ENCODE peak calls at places on chromosomes 7 and 10, in eight cellular contexts. V is prostate gland, I is K562, A is SK-N-SH, D is esophagus muscularis mucosa, Z is suprapubic skin, O is GM23338, Y is HCT116. H is an unnamed sample. For H3K36me3, the result is how much of the 10 kb centered on the place peaks cover.

GRCh38 chr10:86533328-86533727 is 11.7 kb upstream of the WAPL start:
- DNase-seq in A (no peak), Z (peak), D (no peak), O (no peak), Y (no peak), I (no peak), V (no peak), H (no peak)

GRCh38 chr7:108455524-108455832 is 758 bp downstream of the NRCAM start:
- DNase-seq in Y (no peak), D (no peak), O (no peak), I (no peak), V (no peak), A (no peak), Z (no peak), H (no peak)

GRCh38 chr7:50837965-50838364 is 55.3 kb upstream of the GRB10 start:
- DNase-seq in V (no peak), Z (no peak), D (no peak), O (no peak), I (no peak), Y (no peak), A (no peak), H (no peak)

GRCh38 chr7:130933919-130934318 is 199.9 kb upstream of the KLF14 start:
- DNase-seq in A (no peak), I (no peak), O (no peak), V (no peak), D (no peak), Y (no peak), Z (no peak), H (no peak)

GRCh38 chr7:34108150-34108549 is 202.8 kb downstream of the BMPER start:
- DNase-seq in D (peak), Z (no peak), Y (no peak), O (no peak), A (no peak), V (no peak), I (no peak), H (no peak)

GRCh38 chr10:30992671-30993070 is 39.0 kb downstream of the ZNF438 start:
- DNase-seq in Z (no peak), A (no peak), O (no peak), V (no peak), I (no peak), Y (no peak), D (no peak), H (no peak)

GRCh38 chr10:44394696-44395383 is 9.9 kb upstream of the CXCL12 start:
- DNase-seq in Y (no peak), Z (no peak), D (peak), I (no peak), V (no peak), A (no peak), O (no peak), H (no peak)

GRCh38 chr10:129875993-129876727 is 87.9 kb downstream of the EBF3 start:
- DNase-seq in Y (no peak), V (no peak), D (no peak), I (no peak), A (no peak), O (no peak), Z (no peak), H (no peak)

GRCh38 chr7:38034062-38034907 is 113.8 kb downstream of the EPDR1 start:
- DNase-seq in V (no peak), Y (no peak), O (no peak), Z (no peak), A (peak), I (no peak), D (no peak), H (no peak)

DNA sequence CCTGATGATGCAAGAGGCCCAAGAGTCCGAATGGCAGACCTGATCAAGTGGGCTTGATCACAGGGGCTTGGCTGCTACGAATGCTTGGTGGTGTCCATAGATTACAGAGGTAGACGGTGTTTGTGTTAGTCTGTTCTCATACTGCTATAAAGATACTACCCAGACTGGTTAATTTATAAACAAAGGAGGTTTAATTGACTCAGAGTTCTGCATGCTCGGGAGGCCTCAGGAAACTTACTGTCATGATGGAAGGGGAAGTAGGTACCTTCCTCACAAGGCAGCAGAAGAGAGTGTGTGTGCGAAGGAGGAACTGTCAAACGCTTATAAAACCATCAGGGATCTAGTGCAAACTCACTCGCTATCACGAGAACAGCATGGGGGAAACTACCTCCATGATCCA is 268.9 kb upstream of the KLF6 start:
- DNase-seq in I (no peak), D (no peak), O (no peak), A (no peak), Y (no peak), V (no peak), Z (no peak), H (no peak)
- H3K27ac ChIP-seq in I (no peak), D (no peak), O (no peak), A (no peak), Y (no peak), V (no peak), Z (no peak), H (no peak)

GRCh38 chr10:125007436-125007835 is 65.5 kb downstream of the ZRANB1 start:
- DNase-seq in I (no peak), Y (no peak), V (no peak), Z (no peak), D (no peak), O (no peak), A (no peak), H (no peak)

GRCh38 chr10:125011171-125011925 is 69.4 kb downstream of the ZRANB1 start:
- DNase-seq in A (no peak), Z (no peak), V (no peak), I (no peak), Y (no peak), O (no peak), D (no peak), H (no peak)

GRCh38 chr10:125008689-125009579 is 67.0 kb downstream of the ZRANB1 start:
- DNase-seq in I (no peak), O (peak), A (no peak), Z (peak), V (no peak), Y (no peak), D (no peak), H (peak)

GRCh38 chr10:125010362-125010761 is 68.4 kb downstream of the ZRANB1 start:
- DNase-seq in D (no peak), O (no peak), V (no peak), A (peak), Z (no peak), I (no peak), Y (no peak), H (no peak)

DNA sequence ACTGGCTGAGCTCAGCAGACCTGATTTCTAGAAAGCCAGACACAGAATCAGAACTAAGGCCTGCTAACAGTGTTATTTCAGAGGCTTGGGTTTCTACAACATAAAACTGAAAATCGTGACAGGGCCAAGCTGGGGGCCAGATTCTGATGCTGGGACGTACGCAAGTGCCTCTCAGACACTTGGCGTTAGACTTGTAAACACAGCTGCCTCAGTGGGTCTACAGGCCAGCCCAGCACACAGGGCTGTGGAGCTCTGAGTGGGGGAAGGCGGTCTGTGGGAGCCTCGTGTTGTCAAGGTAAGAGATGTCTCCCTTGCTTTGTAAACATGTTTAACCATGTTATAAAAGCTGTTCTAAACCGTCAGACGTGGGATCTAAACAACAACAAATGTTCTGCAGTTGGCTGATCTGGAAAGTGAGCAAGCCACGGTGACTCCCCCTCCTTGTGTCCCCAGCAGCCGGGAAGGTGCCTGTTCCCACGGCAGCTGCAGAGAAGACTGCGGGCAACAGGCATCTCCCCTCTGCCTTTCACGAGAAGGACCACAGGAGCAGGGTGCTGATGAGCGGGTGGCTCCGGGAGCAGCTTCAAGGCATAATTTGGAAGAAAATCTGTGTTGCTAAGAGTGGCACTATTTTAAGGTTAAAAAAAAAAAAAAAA is 67.8 kb downstream of the ZRANB1 start:
- DNase-seq in Y (no peak), O (no peak), A (no peak), Z (peak), I (no peak), V (no peak), D (no peak), H (no peak)
- H3K36me3 ChIP-seq in Y (under half), O (under half), A (under half), Z (under half), I (under half), V (under half), D (under half), H (under half)

GRCh38 chr10:78830062-78830974 is 238.4 kb upstream of the ZMIZ1 start:
- DNase-seq in I (no peak), V (no peak), A (no peak), O (no peak), D (no peak), Z (no peak), Y (no peak), H (no peak)

GRCh38 chr10:78831001-78831400 is 237.8 kb upstream of the ZMIZ1 start:
- DNase-seq in V (no peak), Y (no peak), O (no peak), D (no peak), A (no peak), Z (no peak), I (no peak), H (no peak)

GRCh38 chr10:78831457-78831856 is 237.3 kb upstream of the ZMIZ1 start:
- DNase-seq in A (no peak), D (no peak), Z (no peak), I (no peak), V (no peak), Y (no peak), O (no peak), H (no peak)

GRCh38 chr10:78828647-78829283 is 240.0 kb upstream of the ZMIZ1 start:
- DNase-seq in I (no peak), Z (no peak), Y (no peak), A (no peak), V (no peak), D (no peak), O (no peak), H (no peak)

GRCh38 chr10:78829570-78829969 is 239.2 kb upstream of the ZMIZ1 start:
- DNase-seq in A (no peak), D (no peak), I (no peak), O (no peak), V (no peak), Y (no peak), Z (no peak), H (no peak)
- TF ChIP-seq POLR2AphosphoS5 in A (no peak), D (no peak), I (no peak), O (no peak), V (no peak), Y (no peak), Z (no peak), H (no peak)

GRCh38 chr7:5703572-5704533 is 77.6 kb downstream of the RNF216 start:
- DNase-seq in D (no peak), Y (no peak), Z (no peak), V (no peak), O (no peak), I (no peak), A (no peak), H (no peak)
- H3K27ac ChIP-seq in D (peak), Y (peak), Z (no peak), V (peak), O (peak), I (peak), A (peak), H (no peak)